ENCODE peak calls at places on chromosomes 5 and 9, in five cellular contexts. One of them, this sample, is unnamed.

GRCh38 chr9:129013674-129014073 is 14.5 kb downstream of the SH3GLB2 start:
- DNase-seq in cardiac fibroblast: no peak
- DNase-seq in tibial nerve: no peak
- DNase-seq in pancreas: no peak
- DNase-seq in epithelial cell of proximal tubule: no peak
- DNase-seq in this sample: no peak

GRCh38 chr5:74888117-74888516 is 21.9 kb upstream of the FAM169A start:
- DNase-seq in cardiac fibroblast: no peak
- DNase-seq in tibial nerve: no peak
- DNase-seq in pancreas: no peak
- DNase-seq in epithelial cell of proximal tubule: no peak
- DNase-seq in this sample: no peak

GRCh38 chr9:129888809-129889460 is 53.7 kb downstream of the USP20 start:
- DNase-seq in cardiac fibroblast: no peak
- DNase-seq in tibial nerve: no peak
- DNase-seq in pancreas: no peak
- DNase-seq in epithelial cell of proximal tubule: no peak
- DNase-seq in this sample: no peak

GRCh38 chr5:102600964-102601363 is 102.2 kb upstream of the SLCO6A1 start:
- DNase-seq in cardiac fibroblast: peak
- DNase-seq in tibial nerve: no peak
- DNase-seq in pancreas: no peak
- DNase-seq in epithelial cell of proximal tubule: no peak
- DNase-seq in this sample: peak

GRCh38 chr5:27316283-27316675 is 277.9 kb upstream of the CDH9 start:
- DNase-seq in cardiac fibroblast: peak
- DNase-seq in tibial nerve: no peak
- DNase-seq in pancreas: no peak
- DNase-seq in epithelial cell of proximal tubule: peak
- DNase-seq in this sample: peak

GRCh38 chr9:78369644-78370219 is 72.8 kb downstream of the PSAT1 start:
- DNase-seq in cardiac fibroblast: peak
- DNase-seq in tibial nerve: peak
- DNase-seq in pancreas: peak
- DNase-seq in epithelial cell of proximal tubule: no peak
- DNase-seq in this sample: peak

GRCh38 chr5:83715316-83716060 is 5.2 kb downstream of the HAPLN1 start:
- DNase-seq in cardiac fibroblast: no peak
- DNase-seq in tibial nerve: no peak
- DNase-seq in pancreas: no peak
- DNase-seq in epithelial cell of proximal tubule: peak
- DNase-seq in this sample: peak

GRCh38 chr5:41841325-41841724 is 28.9 kb downstream of the OXCT1 start:
- DNase-seq in cardiac fibroblast: no peak
- DNase-seq in tibial nerve: no peak
- DNase-seq in pancreas: no peak
- DNase-seq in epithelial cell of proximal tubule: peak
- DNase-seq in this sample: no peak

GRCh38 chr9:72046593-72047456 is 13.6 kb downstream of the C9orf57 start:
- DNase-seq in cardiac fibroblast: no peak
- DNase-seq in tibial nerve: no peak
- DNase-seq in pancreas: no peak
- DNase-seq in epithelial cell of proximal tubule: no peak
- DNase-seq in this sample: no peak

GRCh38 chr5:92800360-92800759 is 780.7 kb downstream of the NR2F1-AS1 start:
- DNase-seq in cardiac fibroblast: peak
- DNase-seq in tibial nerve: no peak
- DNase-seq in pancreas: no peak
- DNase-seq in epithelial cell of proximal tubule: no peak
- DNase-seq in this sample: peak

GRCh38 chr9:128160603-128160987 is 530 bp downstream of the BBLN start:
- DNase-seq in cardiac fibroblast: peak
- DNase-seq in tibial nerve: no peak
- DNase-seq in pancreas: peak
- DNase-seq in epithelial cell of proximal tubule: no peak
- DNase-seq in this sample: no peak

GRCh38 chr5:68683632-68684035 is 410.2 kb upstream of the SLC30A5 start:
- DNase-seq in cardiac fibroblast: peak
- DNase-seq in tibial nerve: no peak
- DNase-seq in pancreas: no peak
- DNase-seq in epithelial cell of proximal tubule: peak
- DNase-seq in this sample: peak

GRCh38 chr5:67206381-67207328 is 10.1 kb upstream of the CD180 start:
- DNase-seq in cardiac fibroblast: peak
- DNase-seq in tibial nerve: no peak
- DNase-seq in pancreas: no peak
- DNase-seq in epithelial cell of proximal tubule: peak
- DNase-seq in this sample: peak

GRCh38 chr9:83062653-83063527 is at the start of gene RASEF:
- DNase-seq in cardiac fibroblast: no peak
- DNase-seq in tibial nerve: no peak
- DNase-seq in pancreas: peak
- DNase-seq in epithelial cell of proximal tubule: no peak
- DNase-seq in this sample: peak

GRCh38 chr5:54243483-54244080 is 66.8 kb downstream of the ARL15 start:
- DNase-seq in cardiac fibroblast: peak
- DNase-seq in tibial nerve: no peak
- DNase-seq in pancreas: no peak
- DNase-seq in epithelial cell of proximal tubule: no peak
- DNase-seq in this sample: peak

GRCh38 chr9:38415846-38416245 is 8.4 kb downstream of the IGFBPL1 start:
- DNase-seq in cardiac fibroblast: no peak
- DNase-seq in tibial nerve: no peak
- DNase-seq in pancreas: no peak
- DNase-seq in epithelial cell of proximal tubule: no peak
- DNase-seq in this sample: no peak

GRCh38 chr9:74777136-74777879 is 110.4 kb downstream of the TRPM6 start:
- DNase-seq in cardiac fibroblast: peak
- DNase-seq in tibial nerve: peak
- DNase-seq in pancreas: peak
- DNase-seq in epithelial cell of proximal tubule: no peak
- DNase-seq in this sample: peak

GRCh38 chr5:10528056-10528816 is 35.6 kb upstream of the ANKRD33B start:
- DNase-seq in cardiac fibroblast: peak
- DNase-seq in tibial nerve: no peak
- DNase-seq in pancreas: no peak
- DNase-seq in epithelial cell of proximal tubule: no peak
- DNase-seq in this sample: peak

GRCh38 chr5:76701298-76701697 is 14.6 kb upstream of the F2R start:
- DNase-seq in cardiac fibroblast: peak
- DNase-seq in tibial nerve: peak
- DNase-seq in pancreas: no peak
- DNase-seq in epithelial cell of proximal tubule: peak
- DNase-seq in this sample: peak

GRCh38 chr5:103210952-103211351 is 47.6 kb upstream of the MACIR start:
- DNase-seq in cardiac fibroblast: no peak
- DNase-seq in tibial nerve: no peak
- DNase-seq in pancreas: no peak
- DNase-seq in epithelial cell of proximal tubule: no peak
- DNase-seq in this sample: no peak

GRCh38 chr5:142079243-142079642 is 29.3 kb upstream of the NDFIP1 start:
- DNase-seq in cardiac fibroblast: no peak
- DNase-seq in tibial nerve: no peak
- DNase-seq in pancreas: no peak
- DNase-seq in epithelial cell of proximal tubule: no peak
- DNase-seq in this sample: no peak

GRCh38 chr5:147490989-147491388 is 18.9 kb downstream of the DPYSL3 start:
- DNase-seq in cardiac fibroblast: peak
- DNase-seq in tibial nerve: no peak
- DNase-seq in pancreas: no peak
- DNase-seq in epithelial cell of proximal tubule: no peak
- DNase-seq in this sample: no peak

GRCh38 chr5:72018158-72018803 is 89.0 kb upstream of the MAP1B start:
- DNase-seq in cardiac fibroblast: peak
- DNase-seq in tibial nerve: no peak
- DNase-seq in pancreas: peak
- DNase-seq in epithelial cell of proximal tubule: no peak
- DNase-seq in this sample: peak

GRCh38 chr5:53442946-53443345 is 37.5 kb upstream of the FST start:
- DNase-seq in cardiac fibroblast: no peak
- DNase-seq in tibial nerve: no peak
- DNase-seq in pancreas: no peak
- DNase-seq in epithelial cell of proximal tubule: no peak
- DNase-seq in this sample: no peak

GRCh38 chr5:24065786-24066185 is 558.4 kb downstream of the PRDM9 start:
- DNase-seq in cardiac fibroblast: no peak
- DNase-seq in tibial nerve: no peak
- DNase-seq in pancreas: no peak
- DNase-seq in epithelial cell of proximal tubule: no peak
- DNase-seq in this sample: no peak

GRCh38 chr9:100852088-100852487 is 176.4 kb upstream of the PLPPR1 start:
- DNase-seq in cardiac fibroblast: no peak
- DNase-seq in tibial nerve: no peak
- DNase-seq in pancreas: no peak
- DNase-seq in epithelial cell of proximal tubule: no peak
- DNase-seq in this sample: no peak

GRCh38 chr9:76585487-76586459 is 126.8 kb downstream of the GCNT1 start:
- DNase-seq in cardiac fibroblast: no peak
- DNase-seq in tibial nerve: no peak
- DNase-seq in pancreas: peak
- DNase-seq in epithelial cell of proximal tubule: no peak
- DNase-seq in this sample: no peak

GRCh38 chr5:82151622-82152021 is 126.5 kb downstream of the RPS23 start:
- DNase-seq in cardiac fibroblast: no peak
- DNase-seq in tibial nerve: no peak
- DNase-seq in pancreas: no peak
- DNase-seq in epithelial cell of proximal tubule: no peak
- DNase-seq in this sample: peak

GRCh38 chr9:68505681-68506409 is 34.8 kb downstream of the TMEM252 start:
- DNase-seq in cardiac fibroblast: peak
- DNase-seq in tibial nerve: no peak
- DNase-seq in pancreas: no peak
- DNase-seq in epithelial cell of proximal tubule: no peak
- DNase-seq in this sample: peak

GRCh38 chr5:142551242-142552067 is 134.4 kb downstream of the FGF1 start:
- DNase-seq in cardiac fibroblast: peak
- DNase-seq in tibial nerve: no peak
- DNase-seq in pancreas: no peak
- DNase-seq in epithelial cell of proximal tubule: no peak
- DNase-seq in this sample: peak

GRCh38 chr5:108857905-108858304 is 110.2 kb downstream of the FER start:
- DNase-seq in cardiac fibroblast: no peak
- DNase-seq in tibial nerve: no peak
- DNase-seq in pancreas: no peak
- DNase-seq in epithelial cell of proximal tubule: no peak
- DNase-seq in this sample: no peak
- H3K4me3 ChIP-seq in cardiac fibroblast: no peak
- H3K4me3 ChIP-seq in tibial nerve: no peak
- H3K4me3 ChIP-seq in pancreas: no peak
- H3K4me3 ChIP-seq in epithelial cell of proximal tubule: no peak
- H3K4me3 ChIP-seq in this sample: no peak

DNA sequence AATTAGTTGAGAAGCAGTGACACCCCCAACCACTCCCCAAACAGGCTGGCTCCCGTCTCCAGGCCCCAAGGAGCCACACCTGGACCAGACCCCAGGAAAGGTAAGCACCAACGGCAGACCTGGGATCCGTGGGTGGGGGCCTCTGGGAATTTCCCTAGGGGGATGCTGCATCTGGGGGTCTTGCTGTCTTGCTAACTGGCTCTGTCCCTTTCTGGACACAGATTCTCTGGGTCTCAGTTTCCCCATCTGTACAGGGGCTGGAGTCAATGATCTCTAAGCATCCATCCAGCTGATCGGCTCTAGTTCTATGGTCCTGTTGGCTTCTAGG is 27.9 kb upstream of the IL17B start:
- DNase-seq in cardiac fibroblast: no peak
- DNase-seq in tibial nerve: no peak
- DNase-seq in pancreas: no peak
- DNase-seq in epithelial cell of proximal tubule: no peak
- DNase-seq in this sample: no peak
- H3K4me3 ChIP-seq in cardiac fibroblast: peak
- H3K4me3 ChIP-seq in tibial nerve: peak
- H3K4me3 ChIP-seq in pancreas: no peak
- H3K4me3 ChIP-seq in epithelial cell of proximal tubule: no peak
- H3K4me3 ChIP-seq in this sample: peak

GRCh38 chr9:125649826-125650225 is 57.2 kb downstream of the MAPKAP1 start:
- DNase-seq in cardiac fibroblast: no peak
- DNase-seq in tibial nerve: no peak
- DNase-seq in pancreas: no peak
- DNase-seq in epithelial cell of proximal tubule: no peak
- DNase-seq in this sample: no peak

GRCh38 chr9:125648294-125648693 is 58.7 kb downstream of the MAPKAP1 start:
- DNase-seq in cardiac fibroblast: no peak
- DNase-seq in tibial nerve: no peak
- DNase-seq in pancreas: no peak
- DNase-seq in epithelial cell of proximal tubule: no peak
- DNase-seq in this sample: no peak

GRCh38 chr9:125649315-125649714 is 57.7 kb downstream of the MAPKAP1 start:
- DNase-seq in cardiac fibroblast: peak
- DNase-seq in tibial nerve: no peak
- DNase-seq in pancreas: no peak
- DNase-seq in epithelial cell of proximal tubule: no peak
- DNase-seq in this sample: peak

GRCh38 chr9:125644819-125645507 is 62.0 kb downstream of the MAPKAP1 start:
- DNase-seq in cardiac fibroblast: no peak
- DNase-seq in tibial nerve: no peak
- DNase-seq in pancreas: no peak
- DNase-seq in epithelial cell of proximal tubule: no peak
- DNase-seq in this sample: no peak

DNA sequence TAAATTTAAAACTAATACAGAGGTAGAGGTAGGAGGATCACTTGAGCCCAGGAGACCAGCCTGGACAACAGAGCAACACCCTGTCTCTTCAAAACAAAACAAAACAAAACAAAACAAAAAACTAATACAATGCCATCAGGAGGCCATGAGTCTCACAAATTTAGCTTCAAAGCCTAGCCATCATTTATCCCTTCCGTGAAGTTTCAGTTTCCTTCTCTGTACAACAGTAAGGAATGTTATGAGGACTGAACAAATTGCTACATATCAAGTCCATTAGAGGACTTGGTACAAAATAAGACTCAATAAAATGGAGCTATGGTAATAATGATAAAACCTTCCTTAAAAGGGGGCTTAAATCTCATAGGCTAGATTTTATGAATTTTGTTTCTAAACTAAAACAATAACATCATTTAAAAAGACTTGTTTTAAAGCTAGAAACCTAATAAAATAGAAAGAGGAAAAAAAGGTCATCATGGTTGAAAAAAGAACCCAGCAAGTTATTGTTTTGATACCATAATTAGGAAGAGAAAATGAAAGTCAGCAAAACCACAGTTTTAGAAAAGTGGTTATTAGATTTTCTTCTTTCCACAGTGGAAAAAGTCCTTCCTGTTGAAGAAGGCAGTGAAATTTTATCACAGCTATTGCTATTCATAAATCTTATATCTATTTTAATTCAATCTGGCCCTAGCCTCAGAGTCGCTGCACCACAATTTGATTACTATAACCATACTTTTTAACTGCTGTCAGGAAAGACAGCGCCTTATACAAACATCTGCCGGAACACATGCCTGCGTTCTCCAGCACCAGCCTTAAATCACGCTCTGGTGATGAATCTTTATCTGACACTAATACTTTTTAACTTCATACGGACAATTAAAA is 60.5 kb downstream of the MAPKAP1 start:
- DNase-seq in cardiac fibroblast: peak
- DNase-seq in tibial nerve: no peak
- DNase-seq in pancreas: no peak
- DNase-seq in epithelial cell of proximal tubule: no peak
- DNase-seq in this sample: peak
- H3K4me3 ChIP-seq in cardiac fibroblast: peak
- H3K4me3 ChIP-seq in tibial nerve: no peak
- H3K4me3 ChIP-seq in pancreas: no peak
- H3K4me3 ChIP-seq in epithelial cell of proximal tubule: no peak
- H3K4me3 ChIP-seq in this sample: peak

GRCh38 chr9:114388764-114389375 is 1.1 kb upstream of the AKNA start:
- DNase-seq in cardiac fibroblast: no peak
- DNase-seq in tibial nerve: no peak
- DNase-seq in pancreas: no peak
- DNase-seq in epithelial cell of proximal tubule: no peak
- DNase-seq in this sample: no peak
- H3K4me3 ChIP-seq in cardiac fibroblast: no peak
- H3K4me3 ChIP-seq in tibial nerve: no peak
- H3K4me3 ChIP-seq in pancreas: no peak
- H3K4me3 ChIP-seq in epithelial cell of proximal tubule: no peak
- H3K4me3 ChIP-seq in this sample: no peak

This sample was measured in choroid plexus epithelial cell.